ENCODE peak calls at places on chromosomes 13 and 19, in seven cellular contexts. Z is IMR-90, P is prostate gland, L is esophagus squamous epithelium, S is breast epithelium, Y is adrenal gland, I is uterus. D is an unnamed sample.

GRCh38 chr19:54204767-54205468 is 4.3 kb downstream of the RPS9 start:
- DNase-seq in Z (no peak), P (no peak), L (no peak), S (no peak), Y (no peak), I (no peak), D (no peak)

GRCh38 chr13:74217816-74218215 is 83.6 kb upstream of the KLF12 start:
- DNase-seq in Z (peak; percentile 97), P (no peak), L (no peak), S (no peak), Y (no peak), I (no peak), D (no peak)

GRCh38 chr13:32175307-32175706 is 139.9 kb downstream of the ZAR1L start:
- DNase-seq in Z (no peak), P (no peak), L (no peak), S (no peak), Y (no peak), I (peak; percentile 24), D (no peak)

GRCh38 chr13:111359930-111360329 is 39.5 kb downstream of the TEX29 start:
- DNase-seq in Z (no peak), P (no peak), L (no peak), S (no peak), Y (no peak), I (no peak), D (no peak)

GRCh38 chr13:102726430-102726829 is 31.6 kb upstream of the METTL21C start:
- DNase-seq in Z (no peak), P (no peak), L (no peak), S (no peak), Y (no peak), I (no peak), D (peak; percentile 32)

GRCh38 chr19:6740589-6741348 is 1.3 kb downstream of the TRIP10 start:
- DNase-seq in Z (peak; percentile 19), P (peak; percentile 54), L (no peak), S (no peak), Y (no peak), I (peak; percentile 70), D (peak; percentile 46)

GRCh38 chr19:29578349-29578748 is 27.7 kb upstream of the POP4 start:
- DNase-seq in Z (no peak), P (no peak), L (no peak), S (no peak), Y (no peak), I (no peak), D (no peak)

GRCh38 chr13:79482271-79482970 is 1.5 kb downstream of the NDFIP2 start:
- DNase-seq in Z (peak; percentile 35), P (no peak), L (no peak), S (no peak), Y (no peak), I (no peak), D (no peak)

GRCh38 chr13:63184693-63185092 is 1769.0 kb upstream of the PCDH20 start:
- DNase-seq in Z (peak; percentile 88), P (no peak), L (no peak), S (no peak), Y (no peak), I (no peak), D (no peak)

GRCh38 chr19:34539396-34539795 is 57.8 kb downstream of the WTIP start:
- DNase-seq in Z (no peak), P (no peak), L (no peak), S (no peak), Y (no peak), I (no peak), D (no peak)

GRCh38 chr19:45087531-45087930 is 5.4 kb upstream of the PPP1R37 start:
- DNase-seq in Z (no peak), P (no peak), L (no peak), S (no peak), Y (no peak), I (no peak), D (peak; percentile 20)

GRCh38 chr13:50386527-50387123 is 371.4 kb downstream of the KCNRG start:
- DNase-seq in Z (peak; percentile 82), P (no peak), L (no peak), S (no peak), Y (no peak), I (peak; percentile 27), D (no peak)

GRCh38 chr13:32225494-32225931 is 89.7 kb downstream of the ZAR1L start:
- DNase-seq in Z (peak; percentile 92), P (no peak), L (no peak), S (no peak), Y (no peak), I (no peak), D (no peak)

GRCh38 chr13:21771075-21771474 is 100.2 kb downstream of the FGF9 start:
- DNase-seq in Z (no peak), P (no peak), L (no peak), S (no peak), Y (no peak), I (no peak), D (no peak)

GRCh38 chr13:112101360-112101930 is 34.5 kb downstream of the SOX1 start:
- DNase-seq in Z (no peak), P (no peak), L (no peak), S (no peak), Y (no peak), I (no peak), D (no peak)

GRCh38 chr19:45901432-45901903 is 945 bp downstream of the MYPOP start:
- DNase-seq in Z (peak; percentile 42), P (no peak), L (no peak), S (no peak), Y (peak; percentile 64), I (peak; percentile 56), D (peak; percentile 92)

GRCh38 chr19:40811478-40812341 is 12.7 kb downstream of the EGLN2 start:
- DNase-seq in Z (no peak), P (no peak), L (no peak), S (no peak), Y (no peak), I (no peak), D (no peak)

GRCh38 chr19:801030-801860 is 4.0 kb downstream of the PTBP1 start:
- DNase-seq in Z (no peak), P (no peak), L (no peak), S (no peak), Y (peak; percentile 90), I (peak; percentile 59), D (no peak)

GRCh38 chr13:74136089-74136658 is 2.0 kb upstream of the KLF12 start:
- DNase-seq in Z (peak; percentile 62), P (peak; percentile 11), L (no peak), S (peak; percentile 52), Y (no peak), I (peak; percentile 29), D (no peak)

GRCh38 chr19:3671680-3672574 is 28.3 kb downstream of the PIP5K1C start:
- DNase-seq in Z (peak; percentile 20), P (no peak), L (no peak), S (no peak), Y (no peak), I (peak; percentile 55), D (no peak)

GRCh38 chr13:73327579-73327978 is 268.8 kb downstream of the KLF5 start:
- DNase-seq in Z (no peak), P (no peak), L (no peak), S (no peak), Y (no peak), I (no peak), D (no peak)

GRCh38 chr19:38735257-38735686 is 9.0 kb downstream of the CAPN12 start:
- DNase-seq in Z (no peak), P (peak; percentile 22), L (no peak), S (no peak), Y (peak; percentile 61), I (peak; percentile 48), D (no peak)

GRCh38 chr19:1799695-1800342 is 12.3 kb downstream of the ATP8B3 start:
- DNase-seq in Z (no peak), P (no peak), L (no peak), S (no peak), Y (no peak), I (no peak), D (no peak)

GRCh38 chr13:43087960-43088580 is 64.7 kb downstream of the DNAJC15 start:
- DNase-seq in Z (peak; percentile 36), P (peak; percentile 11), L (no peak), S (no peak), Y (no peak), I (no peak), D (no peak)

DNA sequence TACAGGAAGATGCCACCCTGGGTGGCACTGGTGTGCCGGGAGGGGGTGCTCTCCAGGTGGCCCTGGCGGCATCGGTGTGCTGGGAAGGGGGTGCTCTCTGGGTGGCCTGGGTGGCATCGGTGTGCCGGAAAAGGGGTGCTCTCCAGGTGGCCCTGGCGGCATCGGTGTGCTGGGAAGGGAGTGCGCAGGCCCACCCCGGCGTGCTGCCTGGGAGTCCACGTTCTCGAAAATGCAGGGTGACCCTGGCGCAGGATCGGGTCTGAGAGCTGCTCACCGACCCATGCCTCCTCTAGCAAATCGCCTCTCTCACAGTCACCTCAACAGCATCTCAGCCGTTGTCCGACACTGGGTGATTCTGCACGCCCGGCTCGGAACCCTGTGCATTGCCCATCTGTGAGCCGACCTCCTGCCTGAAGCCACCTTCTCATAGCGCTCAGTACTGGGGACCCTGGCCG is 36.4 kb downstream of the RASA3 start:
- DNase-seq in Z (no peak), P (no peak), L (no peak), S (peak; percentile 42), Y (peak; percentile 42), I (no peak), D (no peak)
- TF ChIP-seq POLR2A in Z (no peak), P (no peak), L (no peak), S (no peak), Y (no peak), I (no peak), D (no peak)

GRCh38 chr13:29384466-29384865 is 211.0 kb downstream of the SLC7A1 start:
- DNase-seq in Z (no peak), P (no peak), L (no peak), S (no peak), Y (peak; percentile 74), I (no peak), D (peak; percentile 12)
- TF ChIP-seq POLR2A in Z (no peak), P (no peak), L (no peak), S (no peak), Y (no peak), I (no peak), D (no peak)

GRCh38 chr19:17200408-17201079 is 14.6 kb upstream of the USE1 start:
- DNase-seq in Z (no peak), P (no peak), L (no peak), S (no peak), Y (no peak), I (no peak), D (no peak)

GRCh38 chr19:17202713-17203112 is 12.4 kb upstream of the USE1 start:
- DNase-seq in Z (no peak), P (no peak), L (no peak), S (no peak), Y (no peak), I (no peak), D (no peak)

GRCh38 chr19:17205237-17206140 is 9.7 kb upstream of the USE1 start:
- DNase-seq in Z (peak; percentile 34), P (peak; percentile 46), L (no peak), S (peak; percentile 71), Y (peak; percentile 89), I (no peak), D (peak; percentile 67)

GRCh38 chr19:17197666-17198065 is 17.5 kb upstream of the USE1 start:
- DNase-seq in Z (no peak), P (no peak), L (no peak), S (no peak), Y (no peak), I (no peak), D (no peak)

GRCh38 chr19:17202249-17202648 is 12.9 kb upstream of the USE1 start:
- DNase-seq in Z (no peak), P (no peak), L (no peak), S (no peak), Y (no peak), I (no peak), D (no peak)
- TF ChIP-seq POLR2A in Z (no peak), P (no peak), L (no peak), S (no peak), Y (no peak), I (no peak), D (no peak)

GRCh38 chr13:109043561-109044075 is 414.2 kb downstream of the MYO16 start:
- DNase-seq in Z (no peak), P (no peak), L (no peak), S (no peak), Y (no peak), I (no peak), D (no peak)
- TF ChIP-seq POLR2A in Z (no peak), P (no peak), L (no peak), S (no peak), Y (no peak), I (no peak), D (no peak)

D was measured in NB4.